ENCODE peak calls at places on chromosomes 2 and 18, in ten cellular contexts. One of them, this sample, is unnamed.

GRCh38 chr18:13477147-13477683 is 249.1 kb downstream of the FAM210A start:
- DNase-seq in Calu3: no peak
- DNase-seq in heart left ventricle: no peak
- DNase-seq in HepG2: peak; percentile 63
- DNase-seq in progenitor cell of endocrine pancreas: no peak
- DNase-seq in BE2C: no peak
- DNase-seq in HCT116: no peak
- DNase-seq in cardiac muscle cell: no peak
- DNase-seq in fibroblast of mammary gland: no peak
- DNase-seq in PC-3: no peak
- DNase-seq in this sample: no peak

GRCh38 chr2:48016620-48017019 is 110.3 kb upstream of the FBXO11 start:
- DNase-seq in BE2C: peak; percentile 3
- DNase-seq in cardiac muscle cell: no peak
- DNase-seq in fibroblast of mammary gland: no peak
- DNase-seq in Calu3: peak; percentile 8
- DNase-seq in HCT116: peak; percentile 29
- DNase-seq in heart left ventricle: no peak
- DNase-seq in HepG2: peak; percentile 43
- DNase-seq in PC-3: peak; percentile 44
- DNase-seq in progenitor cell of endocrine pancreas: no peak
- DNase-seq in this sample: no peak

GRCh38 chr18:48958951-48959350 is 8.2 kb upstream of the SMAD7 start:
- DNase-seq in heart left ventricle: no peak
- DNase-seq in HCT116: no peak
- DNase-seq in PC-3: no peak
- DNase-seq in progenitor cell of endocrine pancreas: no peak
- DNase-seq in cardiac muscle cell: no peak
- DNase-seq in fibroblast of mammary gland: no peak
- DNase-seq in HepG2: no peak
- DNase-seq in BE2C: no peak
- DNase-seq in Calu3: no peak
- DNase-seq in this sample: no peak

GRCh38 chr2:183035298-183035953 is 2.8 kb downstream of the NCKAP1 start:
- DNase-seq in progenitor cell of endocrine pancreas: no peak
- DNase-seq in BE2C: no peak
- DNase-seq in Calu3: no peak
- DNase-seq in cardiac muscle cell: peak; percentile 71
- DNase-seq in HCT116: no peak
- DNase-seq in fibroblast of mammary gland: peak; percentile 89
- DNase-seq in PC-3: peak; percentile 62
- DNase-seq in HepG2: no peak
- DNase-seq in heart left ventricle: no peak
- DNase-seq in this sample: no peak

GRCh38 chr2:44770221-44771187 is 171.0 kb upstream of the SIX3 start:
- DNase-seq in heart left ventricle: no peak
- DNase-seq in PC-3: peak; percentile 20
- DNase-seq in HCT116: no peak
- DNase-seq in cardiac muscle cell: no peak
- DNase-seq in BE2C: no peak
- DNase-seq in progenitor cell of endocrine pancreas: no peak
- DNase-seq in fibroblast of mammary gland: no peak
- DNase-seq in Calu3: no peak
- DNase-seq in HepG2: no peak
- DNase-seq in this sample: peak; percentile 20

GRCh38 chr2:127576433-127577207 is 41.1 kb downstream of the MYO7B start:
- DNase-seq in progenitor cell of endocrine pancreas: no peak
- DNase-seq in Calu3: no peak
- DNase-seq in PC-3: peak; percentile 60
- DNase-seq in heart left ventricle: peak; percentile 87
- DNase-seq in fibroblast of mammary gland: peak; percentile 70
- DNase-seq in HCT116: no peak
- DNase-seq in cardiac muscle cell: peak; percentile 90
- DNase-seq in HepG2: no peak
- DNase-seq in BE2C: peak; percentile 73
- DNase-seq in this sample: peak; percentile 41

GRCh38 chr2:126244937-126245336 is 411.0 kb upstream of the GYPC start:
- DNase-seq in PC-3: peak; percentile 32
- DNase-seq in progenitor cell of endocrine pancreas: peak; percentile 52
- DNase-seq in BE2C: peak; percentile 17
- DNase-seq in HCT116: no peak
- DNase-seq in cardiac muscle cell: peak; percentile 54
- DNase-seq in fibroblast of mammary gland: peak; percentile 1
- DNase-seq in Calu3: no peak
- DNase-seq in HepG2: peak; percentile 61
- DNase-seq in heart left ventricle: no peak
- DNase-seq in this sample: peak; percentile 83

GRCh38 chr2:112750560-112750843 is 13.9 kb downstream of the CKAP2L start:
- DNase-seq in fibroblast of mammary gland: peak; percentile 33
- DNase-seq in BE2C: no peak
- DNase-seq in HCT116: no peak
- DNase-seq in cardiac muscle cell: peak; percentile 41
- DNase-seq in PC-3: no peak
- DNase-seq in progenitor cell of endocrine pancreas: no peak
- DNase-seq in Calu3: no peak
- DNase-seq in heart left ventricle: no peak
- DNase-seq in HepG2: no peak
- DNase-seq in this sample: no peak

GRCh38 chr2:166419616-166419934 is 43.8 kb upstream of the SCN9A start:
- DNase-seq in cardiac muscle cell: peak; percentile 67
- DNase-seq in HepG2: peak; percentile 60
- DNase-seq in HCT116: peak; percentile 23
- DNase-seq in fibroblast of mammary gland: peak; percentile 71
- DNase-seq in Calu3: no peak
- DNase-seq in BE2C: no peak
- DNase-seq in PC-3: peak; percentile 80
- DNase-seq in progenitor cell of endocrine pancreas: no peak
- DNase-seq in heart left ventricle: no peak
- DNase-seq in this sample: no peak

GRCh38 chr2:36951574-36951973 is 14.8 kb downstream of the STRN start:
- DNase-seq in HCT116: no peak
- DNase-seq in HepG2: no peak
- DNase-seq in Calu3: peak; percentile 27
- DNase-seq in BE2C: no peak
- DNase-seq in PC-3: peak; percentile 79
- DNase-seq in fibroblast of mammary gland: peak; percentile 71
- DNase-seq in cardiac muscle cell: no peak
- DNase-seq in heart left ventricle: no peak
- DNase-seq in progenitor cell of endocrine pancreas: no peak
- DNase-seq in this sample: no peak

GRCh38 chr18:40011201-40011600 is 1943.8 kb upstream of the PIK3C3 start:
- DNase-seq in cardiac muscle cell: no peak
- DNase-seq in fibroblast of mammary gland: peak; percentile 39
- DNase-seq in heart left ventricle: no peak
- DNase-seq in HCT116: no peak
- DNase-seq in PC-3: no peak
- DNase-seq in Calu3: no peak
- DNase-seq in BE2C: no peak
- DNase-seq in progenitor cell of endocrine pancreas: no peak
- DNase-seq in HepG2: no peak
- DNase-seq in this sample: no peak

GRCh38 chr2:67256892-67257291 is 140.2 kb upstream of the ETAA1 start:
- DNase-seq in fibroblast of mammary gland: peak; percentile 78
- DNase-seq in HCT116: no peak
- DNase-seq in heart left ventricle: no peak
- DNase-seq in progenitor cell of endocrine pancreas: no peak
- DNase-seq in BE2C: no peak
- DNase-seq in cardiac muscle cell: no peak
- DNase-seq in Calu3: no peak
- DNase-seq in HepG2: no peak
- DNase-seq in PC-3: peak; percentile 81
- DNase-seq in this sample: no peak

GRCh38 chr2:71833855-71834554 is 313.7 kb downstream of the CYP26B1 start:
- DNase-seq in fibroblast of mammary gland: peak; percentile 76
- DNase-seq in HepG2: no peak
- DNase-seq in progenitor cell of endocrine pancreas: no peak
- DNase-seq in PC-3: peak; percentile 83
- DNase-seq in BE2C: no peak
- DNase-seq in HCT116: no peak
- DNase-seq in heart left ventricle: peak; percentile 80
- DNase-seq in cardiac muscle cell: peak; percentile 69
- DNase-seq in Calu3: no peak
- DNase-seq in this sample: no peak

DNA sequence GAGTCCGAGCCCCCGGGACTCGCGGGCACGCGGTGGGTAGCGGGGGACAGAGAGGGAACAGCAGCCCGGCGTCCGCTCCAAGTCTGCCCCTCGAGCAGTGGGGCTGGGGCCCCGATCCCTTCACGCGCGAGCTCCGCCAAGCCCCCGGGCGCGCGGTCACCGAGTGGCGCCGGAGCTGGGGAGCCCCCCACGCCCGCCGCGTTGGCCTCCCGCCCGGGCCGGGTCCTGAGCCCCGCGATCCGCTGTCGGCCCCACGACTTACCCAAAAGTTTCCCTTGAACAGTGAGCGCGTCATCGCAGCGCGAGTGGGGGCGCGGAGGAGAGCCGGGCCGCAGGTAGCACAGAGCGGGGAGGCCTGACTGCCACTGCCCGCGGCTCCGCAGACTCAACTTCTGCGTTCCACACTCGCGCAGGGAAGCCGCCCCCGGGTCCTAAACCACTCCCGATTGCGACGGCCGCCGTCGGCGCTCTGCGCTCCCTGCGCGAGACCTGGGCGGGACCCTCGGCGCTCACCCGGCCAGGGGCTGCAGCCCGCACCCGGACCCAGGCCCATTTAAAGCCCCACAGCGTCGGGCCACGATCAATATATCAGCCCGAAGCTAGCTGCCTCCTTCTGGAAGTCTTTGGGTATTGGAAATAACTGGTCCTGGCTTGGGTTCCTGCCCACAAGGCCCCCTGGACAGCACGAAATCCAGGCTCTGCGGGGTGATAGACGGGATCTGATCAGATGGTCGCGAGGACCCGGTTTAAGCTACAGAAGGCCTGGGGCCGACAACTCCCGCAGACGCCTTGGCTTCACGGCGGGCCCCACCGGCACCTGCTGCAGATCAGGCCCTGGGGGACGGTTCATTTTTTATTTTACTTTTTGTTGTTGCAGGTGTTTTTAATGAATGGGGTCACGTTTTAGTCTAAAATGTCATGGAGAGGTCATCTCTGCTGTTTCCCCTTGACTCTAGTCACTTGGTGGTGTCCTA is at the start of gene PSTPIP2:
- DNase-seq in HCT116: peak; percentile 22
- DNase-seq in heart left ventricle: peak; percentile 88
- DNase-seq in HepG2: no peak
- DNase-seq in fibroblast of mammary gland: peak; percentile 42
- DNase-seq in progenitor cell of endocrine pancreas: peak; percentile 48
- DNase-seq in Calu3: peak; percentile 61
- DNase-seq in BE2C: peak; percentile 36
- DNase-seq in cardiac muscle cell: peak; percentile 73
- DNase-seq in PC-3: no peak
- DNase-seq in this sample: peak; percentile 75
- TF ChIP-seq CTCF in HCT116: no peak
- TF ChIP-seq CTCF in heart left ventricle: no peak
- TF ChIP-seq CTCF in HepG2: peak; percentile 14
- TF ChIP-seq CTCF in fibroblast of mammary gland: no peak
- TF ChIP-seq CTCF in progenitor cell of endocrine pancreas: peak; percentile 30
- TF ChIP-seq CTCF in Calu3: no peak
- TF ChIP-seq CTCF in BE2C: no peak
- TF ChIP-seq CTCF in cardiac muscle cell: no peak
- TF ChIP-seq CTCF in PC-3: no peak
- TF ChIP-seq CTCF in this sample: no peak

GRCh38 chr2:50872543-50872942 is 159.4 kb downstream of the NRXN1 start:
- DNase-seq in Calu3: no peak
- DNase-seq in HepG2: no peak
- DNase-seq in progenitor cell of endocrine pancreas: no peak
- DNase-seq in cardiac muscle cell: no peak
- DNase-seq in HCT116: peak; percentile 1
- DNase-seq in fibroblast of mammary gland: no peak
- DNase-seq in BE2C: no peak
- DNase-seq in heart left ventricle: no peak
- DNase-seq in PC-3: peak; percentile 9
- DNase-seq in this sample: no peak
- TF ChIP-seq CTCF in Calu3: no peak
- TF ChIP-seq CTCF in HepG2: no peak
- TF ChIP-seq CTCF in progenitor cell of endocrine pancreas: peak; percentile 30
- TF ChIP-seq CTCF in cardiac muscle cell: no peak
- TF ChIP-seq CTCF in HCT116: peak; percentile 42
- TF ChIP-seq CTCF in fibroblast of mammary gland: no peak
- TF ChIP-seq CTCF in BE2C: peak; percentile 21
- TF ChIP-seq CTCF in heart left ventricle: no peak
- TF ChIP-seq CTCF in PC-3: no peak
- TF ChIP-seq CTCF in this sample: no peak

GRCh38 chr2:224611938-224612337 is 26.8 kb upstream of the CUL3 start:
- DNase-seq in fibroblast of mammary gland: no peak
- DNase-seq in BE2C: peak; percentile 19
- DNase-seq in progenitor cell of endocrine pancreas: no peak
- DNase-seq in cardiac muscle cell: no peak
- DNase-seq in heart left ventricle: no peak
- DNase-seq in HCT116: no peak
- DNase-seq in PC-3: peak; percentile 5
- DNase-seq in Calu3: peak; percentile 2
- DNase-seq in HepG2: no peak
- DNase-seq in this sample: no peak
- TF ChIP-seq CTCF in fibroblast of mammary gland: no peak
- TF ChIP-seq CTCF in BE2C: peak; percentile 44
- TF ChIP-seq CTCF in progenitor cell of endocrine pancreas: no peak
- TF ChIP-seq CTCF in cardiac muscle cell: no peak
- TF ChIP-seq CTCF in heart left ventricle: no peak
- TF ChIP-seq CTCF in HCT116: peak; percentile 46
- TF ChIP-seq CTCF in PC-3: peak; percentile 32
- TF ChIP-seq CTCF in Calu3: no peak
- TF ChIP-seq CTCF in HepG2: peak; percentile 23
- TF ChIP-seq CTCF in this sample: no peak

GRCh38 chr2:85673736-85674375 is 5.9 kb upstream of the SFTPB start:
- DNase-seq in progenitor cell of endocrine pancreas: no peak
- DNase-seq in HCT116: no peak
- DNase-seq in PC-3: no peak
- DNase-seq in BE2C: no peak
- DNase-seq in cardiac muscle cell: no peak
- DNase-seq in HepG2: no peak
- DNase-seq in fibroblast of mammary gland: peak; percentile 48
- DNase-seq in Calu3: no peak
- DNase-seq in heart left ventricle: no peak
- DNase-seq in this sample: no peak
- TF ChIP-seq CTCF in progenitor cell of endocrine pancreas: no peak
- TF ChIP-seq CTCF in HCT116: no peak
- TF ChIP-seq CTCF in PC-3: no peak
- TF ChIP-seq CTCF in BE2C: no peak
- TF ChIP-seq CTCF in cardiac muscle cell: no peak
- TF ChIP-seq CTCF in HepG2: no peak
- TF ChIP-seq CTCF in fibroblast of mammary gland: no peak
- TF ChIP-seq CTCF in Calu3: no peak
- TF ChIP-seq CTCF in heart left ventricle: no peak
- TF ChIP-seq CTCF in this sample: no peak

DNA sequence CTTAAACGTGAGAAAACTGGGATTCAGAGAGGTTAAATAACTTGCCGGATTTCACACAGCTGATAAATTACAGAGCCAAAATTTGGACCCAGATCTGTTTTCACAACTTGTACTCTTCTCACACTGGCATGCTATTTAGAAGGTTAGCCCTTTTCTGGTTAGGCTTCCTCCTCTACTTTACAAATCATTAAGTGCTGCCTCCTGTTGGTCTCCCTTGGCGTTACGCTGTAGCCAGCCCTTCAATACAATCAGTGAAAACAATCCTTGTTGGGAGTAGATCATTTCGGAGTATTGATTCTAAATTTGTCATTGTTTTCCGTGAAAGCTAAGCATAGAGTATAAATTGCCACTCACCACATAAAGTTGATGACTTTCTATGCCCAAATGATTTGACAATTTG is 153.5 kb downstream of the ARHGAP15 start:
- DNase-seq in HCT116: no peak
- DNase-seq in HepG2: no peak
- DNase-seq in cardiac muscle cell: no peak
- DNase-seq in BE2C: no peak
- DNase-seq in fibroblast of mammary gland: no peak
- DNase-seq in Calu3: no peak
- DNase-seq in PC-3: peak; percentile 5
- DNase-seq in heart left ventricle: no peak
- DNase-seq in progenitor cell of endocrine pancreas: no peak
- DNase-seq in this sample: peak; percentile 35
- TF ChIP-seq CTCF in HCT116: peak; percentile 55
- TF ChIP-seq CTCF in HepG2: peak; percentile 29
- TF ChIP-seq CTCF in cardiac muscle cell: peak; percentile 26
- TF ChIP-seq CTCF in BE2C: peak; percentile 28
- TF ChIP-seq CTCF in fibroblast of mammary gland: peak; percentile 34
- TF ChIP-seq CTCF in Calu3: no peak
- TF ChIP-seq CTCF in PC-3: peak; percentile 49
- TF ChIP-seq CTCF in heart left ventricle: no peak
- TF ChIP-seq CTCF in progenitor cell of endocrine pancreas: peak; percentile 46
- TF ChIP-seq CTCF in this sample: peak; percentile 48